ENCODE peak calls at places on chromosomes 12 and 14, in six cellular contexts. N is K562, R is HepG2, F is GM12878, D is HCT116, B is H1. U is an unnamed sample. For H3K4me1, the result is how much of the 10 kb centered on the place peaks cover.

GRCh38 chr14:61145903-61146411 is 135.2 kb downstream of the TMEM30B start:
- DNase-seq in R (no peak), F (no peak), N (no peak), B (no peak), D (no peak), U (no peak)

GRCh38 chr12:130286741-130287140 is 50.9 kb upstream of the PIWIL1 start:
- DNase-seq in F (no peak), B (no peak), N (no peak), D (no peak), R (no peak), U (no peak)

GRCh38 chr14:82704218-82704617 is 1170.6 kb upstream of the SEL1L start:
- DNase-seq in B (no peak), R (no peak), F (no peak), N (no peak), D (no peak), U (no peak)

GRCh38 chr12:95790912-95791849 is 617 bp upstream of the NTN4 start:
- DNase-seq in N (no peak), B (peak), F (no peak), D (no peak), R (no peak), U (no peak)

GRCh38 chr12:3218150-3218845 is 141.1 kb downstream of the TSPAN9 start:
- DNase-seq in F (no peak), D (no peak), R (no peak), B (no peak), N (no peak), U (no peak)

GRCh38 chr12:52050116-52050770 is 999 bp upstream of the NR4A1 start:
- DNase-seq in N (no peak), B (peak), F (no peak), R (no peak), D (no peak), U (no peak)

GRCh38 chr14:90721619-90722305 is 94.5 kb downstream of the TTC7B start:
- DNase-seq in N (no peak), B (peak), R (no peak), D (peak), F (no peak), U (no peak)

GRCh38 chr14:69288001-69288771 is 28.2 kb downstream of the GALNT16 start:
- DNase-seq in R (peak), D (no peak), B (peak), F (no peak), N (peak), U (no peak)

GRCh38 chr12:131694116-131694838 is 16.6 kb upstream of the SFSWAP start:
- DNase-seq in B (peak), R (no peak), D (no peak), F (no peak), N (no peak), U (no peak)

GRCh38 chr12:110686294-110686903 is 2.5 kb downstream of the HVCN1 start:
- DNase-seq in B (no peak), D (no peak), N (no peak), F (no peak), R (no peak), U (no peak)

GRCh38 chr14:24437020-24437735 is 5.4 kb downstream of the SDR39U1 start:
- DNase-seq in N (no peak), F (no peak), R (no peak), B (no peak), D (no peak), U (no peak)

GRCh38 chr12:98783420-98783819 is 138.3 kb downstream of the APAF1 start:
- DNase-seq in B (no peak), D (no peak), R (no peak), F (no peak), N (no peak), U (no peak)

GRCh38 chr14:77409131-77409533 is 14.2 kb downstream of the NOXRED1 start:
- DNase-seq in N (peak), R (peak), D (peak), F (no peak), B (peak), U (no peak)

GRCh38 chr12:94092516-94093241 is 55.7 kb upstream of the PLXNC1 start:
- DNase-seq in B (no peak), R (no peak), N (no peak), F (no peak), D (no peak), U (no peak)

GRCh38 chr12:75705749-75706719 is 194.6 kb upstream of the KRR1 start:
- DNase-seq in N (peak), F (no peak), D (peak), R (no peak), B (no peak), U (no peak)

DNA sequence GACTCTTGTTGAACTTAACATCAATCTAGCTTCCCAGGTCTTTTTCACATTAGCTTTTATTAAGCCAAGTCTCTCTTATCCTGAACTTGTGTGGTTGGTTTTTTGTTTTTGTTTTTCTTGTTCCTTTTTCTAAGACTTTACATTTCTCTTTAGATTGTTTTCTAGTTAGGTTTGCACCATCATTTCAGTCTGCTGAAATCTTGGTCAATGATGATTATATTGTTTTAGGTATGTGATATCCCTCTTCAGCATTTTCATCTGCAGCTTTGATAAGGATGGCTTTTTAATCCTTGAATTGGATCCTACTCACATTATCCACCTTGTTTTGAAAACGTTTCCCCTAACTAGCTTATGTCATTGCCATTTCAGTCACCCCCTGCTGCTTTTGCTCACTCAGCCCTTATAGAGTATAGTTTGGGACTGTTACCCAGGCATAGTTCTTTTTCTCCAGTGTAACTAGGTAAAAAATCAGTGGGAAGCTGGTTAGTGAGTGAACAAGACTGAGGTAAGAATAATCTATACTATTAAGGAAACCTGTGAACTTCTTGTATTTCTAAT is 22.0 kb downstream of the YLPM1 start:
- DNase-seq in F (no peak), B (no peak), R (no peak), D (no peak), N (no peak), U (no peak)
- TF ChIP-seq ZNF274 in F (no peak), B (no peak), R (no peak), D (no peak), N (no peak), U (no peak)

GRCh38 chr14:59215757-59216156 is 27.3 kb downstream of the DAAM1 start:
- DNase-seq in R (peak), B (no peak), F (no peak), D (no peak), N (no peak), U (no peak)

GRCh38 chr14:59217011-59217410 is 28.5 kb downstream of the DAAM1 start:
- DNase-seq in D (no peak), F (no peak), R (no peak), B (no peak), N (no peak), U (no peak)

GRCh38 chr14:59214702-59215302 is 26.3 kb downstream of the DAAM1 start:
- DNase-seq in D (no peak), F (peak), R (no peak), B (no peak), N (no peak), U (no peak)

GRCh38 chr14:59213368-59214315 is 25.2 kb downstream of the DAAM1 start:
- DNase-seq in F (no peak), R (peak), D (no peak), N (no peak), B (no peak), U (no peak)

GRCh38 chr14:59215353-59215752 is 26.9 kb downstream of the DAAM1 start:
- DNase-seq in R (peak), N (no peak), B (no peak), D (no peak), F (no peak), U (no peak)
- H3K4me1 ChIP-seq in R (half or more), N (under half), B (under half), D (under half), F (under half), U (under half)

DNA sequence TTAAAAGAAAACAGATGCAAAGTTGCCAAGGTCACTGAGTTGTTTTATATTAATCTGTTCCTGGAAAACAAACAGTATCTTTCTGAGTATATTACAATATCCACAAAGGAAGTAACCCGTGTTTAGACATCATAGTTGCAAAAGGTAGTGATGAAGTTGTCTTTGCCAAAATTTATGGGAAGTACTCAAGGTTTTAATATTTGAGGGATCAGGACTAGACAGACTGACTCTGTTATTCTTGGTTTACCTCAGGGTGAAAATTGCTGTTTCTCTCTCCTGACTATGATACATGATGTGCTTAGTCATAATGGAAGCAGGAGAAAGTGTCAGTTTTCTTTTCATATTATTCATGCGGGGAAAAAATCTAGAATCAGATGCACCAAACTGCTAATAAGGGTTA is 28.3 kb downstream of the TMEM233 start:
- DNase-seq in D (no peak), N (no peak), R (no peak), F (no peak), B (no peak), U (no peak)
- TF ChIP-seq ZNF274 in D (no peak), N (no peak), R (no peak), F (no peak), B (no peak), U (no peak)

GRCh38 chr12:113895176-113895575 is 70.9 kb downstream of the RBM19 start:
- DNase-seq in F (no peak), R (no peak), D (no peak), N (no peak), B (no peak), U (no peak)
- H3K4me1 ChIP-seq in F (under half), R (under half), D (under half), N (under half), B (under half), U (under half)

GRCh38 chr12:46523446-46523845 is 150.9 kb upstream of the SLC38A2 start:
- DNase-seq in F (no peak), R (peak), N (no peak), D (no peak), B (no peak), U (no peak)
- TF ChIP-seq ZNF274 in F (no peak), R (no peak), N (no peak), D (no peak), B (no peak), U (no peak)